ENCODE peak calls at places on chromosome 7, in five cellular contexts. T is upper lobe of right lung, P is left ventricle myocardium inferior, R is mammary epithelial cell, C is psoas muscle. W is an unnamed sample. For H3K36me3 and H3K4me1, the result is how much of the 10 kb centered on the place peaks cover.

GRCh38 chr7:44964384-44964830 is 14.4 kb downstream of the MYO1G start:
- DNase-seq in T (no peak), P (no peak), R (no peak), C (no peak), W (no peak)

GRCh38 chr7:97006146-97006950 is 995 bp downstream of the DLX6 start:
- DNase-seq in T (no peak), P (no peak), R (peak), C (no peak), W (no peak)

GRCh38 chr7:91039033-91039432 is 225.2 kb upstream of the FZD1 start:
- DNase-seq in T (no peak), P (no peak), R (no peak), C (no peak), W (no peak)

GRCh38 chr7:157397751-157398691 is 61.2 kb downstream of the DNAJB6 start:
- DNase-seq in T (no peak), P (peak), R (peak), C (peak), W (peak)

GRCh38 chr7:28469562-28469961 is 57.2 kb downstream of the CREB5 start:
- DNase-seq in T (no peak), P (no peak), R (no peak), C (no peak), W (no peak)

GRCh38 chr7:33579117-33579516 is 326.2 kb upstream of the BMPER start:
- DNase-seq in T (no peak), P (no peak), R (no peak), C (no peak), W (no peak)

GRCh38 chr7:151755131-151755787 is 121.7 kb downstream of the PRKAG2 start:
- DNase-seq in T (no peak), P (peak), R (no peak), C (peak), W (peak)

GRCh38 chr7:44935583-44935982 is 43.2 kb downstream of the MYO1G start:
- DNase-seq in T (no peak), P (no peak), R (no peak), C (no peak), W (no peak)

GRCh38 chr7:132251327-132251659 is 325.0 kb downstream of the PLXNA4 start:
- DNase-seq in T (peak), P (peak), R (peak), C (peak), W (peak)

GRCh38 chr7:80732635-80733034 is 94.2 kb downstream of the CD36 start:
- DNase-seq in T (no peak), P (no peak), R (no peak), C (no peak), W (no peak)

GRCh38 chr7:44762726-44763522 is 14.3 kb downstream of the ZMIZ2 start:
- DNase-seq in T (no peak), P (no peak), R (no peak), C (no peak), W (no peak)

GRCh38 chr7:37067961-37068536 is 343.8 kb upstream of the AOAH start:
- DNase-seq in T (no peak), P (no peak), R (no peak), C (no peak), W (no peak)

GRCh38 chr7:50626971-50627370 is 61.8 kb upstream of the DDC start:
- DNase-seq in T (no peak), P (no peak), R (no peak), C (no peak), W (no peak)

GRCh38 chr7:77811895-77812685 is 13.5 kb downstream of the PHTF2 start:
- DNase-seq in T (no peak), P (no peak), R (peak), C (no peak), W (no peak)

DNA sequence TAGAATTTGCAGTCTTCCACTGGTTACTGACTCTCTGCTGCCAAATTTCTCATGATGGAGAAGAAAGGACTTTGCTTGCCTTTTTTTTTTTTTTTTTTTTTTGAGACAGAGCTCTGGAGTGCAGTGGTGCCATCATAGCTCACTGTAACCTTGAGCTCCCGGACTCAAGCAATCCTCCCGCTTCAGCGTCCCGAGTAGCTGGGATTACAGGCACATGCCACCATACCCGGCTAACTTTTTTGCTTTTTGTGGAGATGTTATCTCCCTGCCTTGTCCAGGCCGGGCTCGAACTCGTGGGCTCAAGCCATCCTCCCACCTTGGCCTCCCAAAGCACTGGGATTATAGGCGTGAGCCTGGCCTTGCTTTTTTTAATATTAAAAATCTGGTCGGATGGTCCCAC is 6.2 kb downstream of the INSIG1 start:
- DNase-seq in T (no peak), P (no peak), R (no peak), C (no peak), W (no peak)
- TF ChIP-seq CTCF in T (no peak), P (no peak), R (no peak), C (no peak), W (no peak)

GRCh38 chr7:149449897-149450296 is 11.0 kb downstream of the ZNF777 start:
- DNase-seq in T (no peak), P (no peak), R (no peak), C (no peak), W (no peak)

GRCh38 chr7:149454750-149455149 is 6.1 kb downstream of the ZNF777 start:
- DNase-seq in T (no peak), P (no peak), R (no peak), C (no peak), W (no peak)

GRCh38 chr7:149448961-149449360 is 11.9 kb downstream of the ZNF777 start:
- DNase-seq in T (no peak), P (no peak), R (no peak), C (no peak), W (no peak)

GRCh38 chr7:149454006-149454405 is 6.9 kb downstream of the ZNF777 start:
- DNase-seq in T (peak), P (no peak), R (no peak), C (no peak), W (no peak)

GRCh38 chr7:149450821-149451220 is 10.0 kb downstream of the ZNF777 start:
- DNase-seq in T (no peak), P (no peak), R (no peak), C (no peak), W (no peak)
- H3K36me3 ChIP-seq in T (half or more), P (half or more), R (under half), C (under half), W (half or more)

GRCh38 chr7:82081644-82082224 is 311.9 kb upstream of the HGF start:
- DNase-seq in T (no peak), P (no peak), R (no peak), C (peak), W (peak)

GRCh38 chr7:82078807-82079206 is 309.0 kb upstream of the HGF start:
- DNase-seq in T (no peak), P (no peak), R (no peak), C (no peak), W (no peak)

GRCh38 chr7:82080254-82080924 is 310.5 kb upstream of the HGF start:
- DNase-seq in T (no peak), P (no peak), R (no peak), C (no peak), W (no peak)

GRCh38 chr7:82085116-82085515 is 315.3 kb upstream of the HGF start:
- DNase-seq in T (no peak), P (no peak), R (no peak), C (no peak), W (no peak)

DNA sequence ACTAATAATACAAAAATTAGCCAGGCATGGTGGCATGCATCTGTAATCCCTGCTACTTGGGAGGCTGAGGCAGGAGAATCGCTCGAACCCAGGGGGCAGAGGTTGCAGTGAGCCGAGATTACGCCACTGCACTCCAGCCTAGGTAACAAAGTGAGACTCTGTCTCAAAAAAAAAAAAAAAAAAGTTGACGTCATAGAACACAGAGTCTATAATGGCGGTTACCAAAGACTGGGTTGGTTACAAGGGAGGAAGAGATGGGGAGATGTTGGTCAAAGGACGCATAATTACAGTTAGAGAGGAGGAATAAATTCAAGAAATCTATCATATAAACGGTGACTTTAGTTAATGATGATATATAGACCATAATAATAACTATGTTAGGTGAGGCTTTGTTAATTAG is 309.7 kb upstream of the HGF start:
- DNase-seq in T (no peak), P (no peak), R (no peak), C (no peak), W (no peak)
- H3K4me1 ChIP-seq in T (under half), P (under half), R (under half), C (under half), W (under half)

GRCh38 chr7:115054478-115055122 is 132.7 kb downstream of the MDFIC start:
- DNase-seq in T (no peak), P (no peak), R (no peak), C (no peak), W (no peak)

GRCh38 chr7:115047968-115048720 is 126.2 kb downstream of the MDFIC start:
- DNase-seq in T (no peak), P (no peak), R (no peak), C (no peak), W (no peak)

GRCh38 chr7:115056019-115056418 is 134.1 kb downstream of the MDFIC start:
- DNase-seq in T (no peak), P (no peak), R (no peak), C (no peak), W (no peak)

DNA sequence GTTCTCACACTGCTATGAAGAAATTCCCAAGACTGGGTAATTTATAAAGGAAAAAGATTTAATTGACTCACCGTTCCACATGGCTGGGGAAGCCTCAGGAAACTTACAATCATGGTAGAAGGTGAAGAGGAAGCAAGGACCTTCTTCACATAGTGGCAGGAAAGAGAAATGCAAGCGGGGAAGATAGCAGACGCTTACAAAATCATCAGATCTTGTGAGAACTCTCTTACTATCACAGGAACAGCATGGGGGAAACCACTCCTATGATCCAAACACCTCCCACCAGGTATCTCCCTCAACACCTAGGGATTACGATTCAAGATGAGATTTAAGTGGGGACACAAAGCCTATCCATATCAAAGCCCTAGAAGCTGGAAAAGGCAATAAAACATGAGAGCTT is 130.8 kb downstream of the MDFIC start:
- DNase-seq in T (no peak), P (no peak), R (no peak), C (no peak), W (no peak)
- TF ChIP-seq CTCF in T (no peak), P (no peak), R (no peak), C (no peak), W (no peak)

W was measured in lower lobe of right lung.